ENCODE peak calls at places on chromosomes 7 and 10, in six cellular contexts. One of them, this sample, is unnamed.

GRCh38 chr7:26657139-26657753 is 207.1 kb downstream of the SKAP2 start:
- DNase-seq in stimulated activated CD4-positive, alpha-beta T cell treated with anti-CD3 and anti-CD28 coated beads, Interleukin-1b, Interleukin-23, amount 100 ng/mL, for 24 hours: no peak
- DNase-seq in activated naive CD4-positive, alpha-beta T cell: no peak
- DNase-seq in glutamatergic neuron: peak; percentile 30
- DNase-seq in NAMALWA: no peak
- DNase-seq in testis: no peak
- DNase-seq in this sample: no peak

GRCh38 chr7:12719141-12719919 is 31.9 kb downstream of the ARL4A start:
- DNase-seq in stimulated activated CD4-positive, alpha-beta T cell treated with anti-CD3 and anti-CD28 coated beads, Interleukin-1b, Interleukin-23, amount 100 ng/mL, for 24 hours: no peak
- DNase-seq in activated naive CD4-positive, alpha-beta T cell: no peak
- DNase-seq in glutamatergic neuron: no peak
- DNase-seq in NAMALWA: no peak
- DNase-seq in testis: no peak
- DNase-seq in this sample: no peak

GRCh38 chr7:9863542-9863941 is 1110.1 kb upstream of the PHF14 start:
- DNase-seq in stimulated activated CD4-positive, alpha-beta T cell treated with anti-CD3 and anti-CD28 coated beads, Interleukin-1b, Interleukin-23, amount 100 ng/mL, for 24 hours: no peak
- DNase-seq in activated naive CD4-positive, alpha-beta T cell: no peak
- DNase-seq in glutamatergic neuron: no peak
- DNase-seq in NAMALWA: no peak
- DNase-seq in testis: no peak
- DNase-seq in this sample: no peak

GRCh38 chr10:63799511-63799910 is 278.3 kb downstream of the REEP3 start:
- DNase-seq in stimulated activated CD4-positive, alpha-beta T cell treated with anti-CD3 and anti-CD28 coated beads, Interleukin-1b, Interleukin-23, amount 100 ng/mL, for 24 hours: no peak
- DNase-seq in activated naive CD4-positive, alpha-beta T cell: no peak
- DNase-seq in glutamatergic neuron: no peak
- DNase-seq in NAMALWA: no peak
- DNase-seq in testis: no peak
- DNase-seq in this sample: no peak

GRCh38 chr7:24701232-24701898 is 55.9 kb downstream of the GSDME start:
- DNase-seq in stimulated activated CD4-positive, alpha-beta T cell treated with anti-CD3 and anti-CD28 coated beads, Interleukin-1b, Interleukin-23, amount 100 ng/mL, for 24 hours: no peak
- DNase-seq in activated naive CD4-positive, alpha-beta T cell: no peak
- DNase-seq in glutamatergic neuron: no peak
- DNase-seq in NAMALWA: no peak
- DNase-seq in testis: no peak
- DNase-seq in this sample: no peak

GRCh38 chr10:10985361-10985760 is 32.3 kb upstream of the CELF2 start:
- DNase-seq in stimulated activated CD4-positive, alpha-beta T cell treated with anti-CD3 and anti-CD28 coated beads, Interleukin-1b, Interleukin-23, amount 100 ng/mL, for 24 hours: no peak
- DNase-seq in activated naive CD4-positive, alpha-beta T cell: no peak
- DNase-seq in glutamatergic neuron: no peak
- DNase-seq in NAMALWA: no peak
- DNase-seq in testis: no peak
- DNase-seq in this sample: no peak

GRCh38 chr10:110141747-110142625 is 65.4 kb upstream of the MXI1 start:
- DNase-seq in stimulated activated CD4-positive, alpha-beta T cell treated with anti-CD3 and anti-CD28 coated beads, Interleukin-1b, Interleukin-23, amount 100 ng/mL, for 24 hours: no peak
- DNase-seq in activated naive CD4-positive, alpha-beta T cell: no peak
- DNase-seq in glutamatergic neuron: no peak
- DNase-seq in NAMALWA: no peak
- DNase-seq in testis: peak; percentile 42
- DNase-seq in this sample: peak; percentile 66

GRCh38 chr10:61439058-61439607 is 14.0 kb downstream of the TMEM26 start:
- DNase-seq in stimulated activated CD4-positive, alpha-beta T cell treated with anti-CD3 and anti-CD28 coated beads, Interleukin-1b, Interleukin-23, amount 100 ng/mL, for 24 hours: no peak
- DNase-seq in activated naive CD4-positive, alpha-beta T cell: no peak
- DNase-seq in glutamatergic neuron: no peak
- DNase-seq in NAMALWA: no peak
- DNase-seq in testis: no peak
- DNase-seq in this sample: no peak

GRCh38 chr7:7944619-7945282 is 23.8 kb upstream of the GLCCI1 start:
- DNase-seq in stimulated activated CD4-positive, alpha-beta T cell treated with anti-CD3 and anti-CD28 coated beads, Interleukin-1b, Interleukin-23, amount 100 ng/mL, for 24 hours: peak; percentile 7
- DNase-seq in activated naive CD4-positive, alpha-beta T cell: no peak
- DNase-seq in glutamatergic neuron: peak; percentile 37
- DNase-seq in NAMALWA: peak; percentile 92
- DNase-seq in testis: no peak
- DNase-seq in this sample: peak; percentile 69

GRCh38 chr10:100100651-100101525 is 19.2 kb upstream of the CPN1 start:
- DNase-seq in stimulated activated CD4-positive, alpha-beta T cell treated with anti-CD3 and anti-CD28 coated beads, Interleukin-1b, Interleukin-23, amount 100 ng/mL, for 24 hours: no peak
- DNase-seq in activated naive CD4-positive, alpha-beta T cell: no peak
- DNase-seq in glutamatergic neuron: no peak
- DNase-seq in NAMALWA: peak; percentile 16
- DNase-seq in testis: no peak
- DNase-seq in this sample: no peak

GRCh38 chr7:105013818-105014724 is at the start of gene KMT2E:
- DNase-seq in stimulated activated CD4-positive, alpha-beta T cell treated with anti-CD3 and anti-CD28 coated beads, Interleukin-1b, Interleukin-23, amount 100 ng/mL, for 24 hours: peak; percentile 84
- DNase-seq in activated naive CD4-positive, alpha-beta T cell: peak; percentile 95
- DNase-seq in glutamatergic neuron: peak; percentile 95
- DNase-seq in NAMALWA: peak; percentile 93
- DNase-seq in testis: peak; percentile 91
- DNase-seq in this sample: peak; percentile 91

GRCh38 chr10:127314797-127315196 is 118.4 kb upstream of the INSYN2A start:
- DNase-seq in stimulated activated CD4-positive, alpha-beta T cell treated with anti-CD3 and anti-CD28 coated beads, Interleukin-1b, Interleukin-23, amount 100 ng/mL, for 24 hours: no peak
- DNase-seq in activated naive CD4-positive, alpha-beta T cell: no peak
- DNase-seq in glutamatergic neuron: no peak
- DNase-seq in NAMALWA: no peak
- DNase-seq in testis: no peak
- DNase-seq in this sample: no peak

GRCh38 chr10:37067576-37067975 is 57.8 kb upstream of the ANKRD30A start:
- DNase-seq in stimulated activated CD4-positive, alpha-beta T cell treated with anti-CD3 and anti-CD28 coated beads, Interleukin-1b, Interleukin-23, amount 100 ng/mL, for 24 hours: no peak
- DNase-seq in activated naive CD4-positive, alpha-beta T cell: no peak
- DNase-seq in glutamatergic neuron: no peak
- DNase-seq in NAMALWA: no peak
- DNase-seq in testis: no peak
- DNase-seq in this sample: no peak

GRCh38 chr10:84987039-84987438 is 658.6 kb downstream of the CCSER2 start:
- DNase-seq in stimulated activated CD4-positive, alpha-beta T cell treated with anti-CD3 and anti-CD28 coated beads, Interleukin-1b, Interleukin-23, amount 100 ng/mL, for 24 hours: no peak
- DNase-seq in activated naive CD4-positive, alpha-beta T cell: no peak
- DNase-seq in glutamatergic neuron: no peak
- DNase-seq in NAMALWA: no peak
- DNase-seq in testis: no peak
- DNase-seq in this sample: no peak

GRCh38 chr10:22801759-22802158 is 87.4 kb upstream of the PIP4K2A start:
- DNase-seq in stimulated activated CD4-positive, alpha-beta T cell treated with anti-CD3 and anti-CD28 coated beads, Interleukin-1b, Interleukin-23, amount 100 ng/mL, for 24 hours: no peak
- DNase-seq in activated naive CD4-positive, alpha-beta T cell: no peak
- DNase-seq in glutamatergic neuron: no peak
- DNase-seq in NAMALWA: no peak
- DNase-seq in testis: no peak
- DNase-seq in this sample: no peak

GRCh38 chr7:90982228-90982627 is 282.0 kb upstream of the FZD1 start:
- DNase-seq in stimulated activated CD4-positive, alpha-beta T cell treated with anti-CD3 and anti-CD28 coated beads, Interleukin-1b, Interleukin-23, amount 100 ng/mL, for 24 hours: no peak
- DNase-seq in activated naive CD4-positive, alpha-beta T cell: no peak
- DNase-seq in glutamatergic neuron: no peak
- DNase-seq in NAMALWA: no peak
- DNase-seq in testis: no peak
- DNase-seq in this sample: no peak

GRCh38 chr10:93995182-93995581 is 1.5 kb downstream of the PLCE1 start:
- DNase-seq in stimulated activated CD4-positive, alpha-beta T cell treated with anti-CD3 and anti-CD28 coated beads, Interleukin-1b, Interleukin-23, amount 100 ng/mL, for 24 hours: no peak
- DNase-seq in activated naive CD4-positive, alpha-beta T cell: no peak
- DNase-seq in glutamatergic neuron: no peak
- DNase-seq in NAMALWA: no peak
- DNase-seq in testis: no peak
- DNase-seq in this sample: no peak

GRCh38 chr7:92276486-92276885 is 30.7 kb downstream of the ANKIB1 start:
- DNase-seq in stimulated activated CD4-positive, alpha-beta T cell treated with anti-CD3 and anti-CD28 coated beads, Interleukin-1b, Interleukin-23, amount 100 ng/mL, for 24 hours: no peak
- DNase-seq in activated naive CD4-positive, alpha-beta T cell: no peak
- DNase-seq in glutamatergic neuron: no peak
- DNase-seq in NAMALWA: peak; percentile 57
- DNase-seq in testis: no peak
- DNase-seq in this sample: no peak

GRCh38 chr7:94183289-94183749 is 179.2 kb upstream of the BET1 start:
- DNase-seq in stimulated activated CD4-positive, alpha-beta T cell treated with anti-CD3 and anti-CD28 coated beads, Interleukin-1b, Interleukin-23, amount 100 ng/mL, for 24 hours: no peak
- DNase-seq in activated naive CD4-positive, alpha-beta T cell: no peak
- DNase-seq in glutamatergic neuron: no peak
- DNase-seq in NAMALWA: no peak
- DNase-seq in testis: no peak
- DNase-seq in this sample: no peak

GRCh38 chr10:26479766-26480492 is 41.8 kb downstream of the APBB1IP start:
- DNase-seq in stimulated activated CD4-positive, alpha-beta T cell treated with anti-CD3 and anti-CD28 coated beads, Interleukin-1b, Interleukin-23, amount 100 ng/mL, for 24 hours: no peak
- DNase-seq in activated naive CD4-positive, alpha-beta T cell: no peak
- DNase-seq in glutamatergic neuron: no peak
- DNase-seq in NAMALWA: peak; percentile 70
- DNase-seq in testis: no peak
- DNase-seq in this sample: no peak

GRCh38 chr7:756928-757560 is 30.0 kb upstream of the PRKAR1B start:
- DNase-seq in stimulated activated CD4-positive, alpha-beta T cell treated with anti-CD3 and anti-CD28 coated beads, Interleukin-1b, Interleukin-23, amount 100 ng/mL, for 24 hours: no peak
- DNase-seq in activated naive CD4-positive, alpha-beta T cell: no peak
- DNase-seq in glutamatergic neuron: no peak
- DNase-seq in NAMALWA: no peak
- DNase-seq in testis: no peak
- DNase-seq in this sample: no peak

GRCh38 chr10:91312031-91312733 is 91.7 kb downstream of the PCGF5 start:
- DNase-seq in stimulated activated CD4-positive, alpha-beta T cell treated with anti-CD3 and anti-CD28 coated beads, Interleukin-1b, Interleukin-23, amount 100 ng/mL, for 24 hours: no peak
- DNase-seq in activated naive CD4-positive, alpha-beta T cell: no peak
- DNase-seq in glutamatergic neuron: no peak
- DNase-seq in NAMALWA: no peak
- DNase-seq in testis: no peak
- DNase-seq in this sample: no peak

GRCh38 chr10:89307213-89307612 is 5.4 kb downstream of the IFIT2 start:
- DNase-seq in stimulated activated CD4-positive, alpha-beta T cell treated with anti-CD3 and anti-CD28 coated beads, Interleukin-1b, Interleukin-23, amount 100 ng/mL, for 24 hours: no peak
- DNase-seq in activated naive CD4-positive, alpha-beta T cell: no peak
- DNase-seq in glutamatergic neuron: no peak
- DNase-seq in NAMALWA: no peak
- DNase-seq in testis: no peak
- DNase-seq in this sample: no peak

GRCh38 chr7:50939026-50939425 is 156.3 kb upstream of the GRB10 start:
- DNase-seq in stimulated activated CD4-positive, alpha-beta T cell treated with anti-CD3 and anti-CD28 coated beads, Interleukin-1b, Interleukin-23, amount 100 ng/mL, for 24 hours: no peak
- DNase-seq in activated naive CD4-positive, alpha-beta T cell: no peak
- DNase-seq in glutamatergic neuron: no peak
- DNase-seq in NAMALWA: no peak
- DNase-seq in testis: no peak
- DNase-seq in this sample: no peak

GRCh38 chr10:36766921-36767320 is 358.5 kb upstream of the ANKRD30A start:
- DNase-seq in stimulated activated CD4-positive, alpha-beta T cell treated with anti-CD3 and anti-CD28 coated beads, Interleukin-1b, Interleukin-23, amount 100 ng/mL, for 24 hours: no peak
- DNase-seq in activated naive CD4-positive, alpha-beta T cell: no peak
- DNase-seq in glutamatergic neuron: no peak
- DNase-seq in NAMALWA: no peak
- DNase-seq in testis: no peak
- DNase-seq in this sample: no peak

GRCh38 chr10:71132321-71132810 is 80.0 kb upstream of the UNC5B start:
- DNase-seq in stimulated activated CD4-positive, alpha-beta T cell treated with anti-CD3 and anti-CD28 coated beads, Interleukin-1b, Interleukin-23, amount 100 ng/mL, for 24 hours: no peak
- DNase-seq in activated naive CD4-positive, alpha-beta T cell: no peak
- DNase-seq in glutamatergic neuron: no peak
- DNase-seq in NAMALWA: no peak
- DNase-seq in testis: no peak
- DNase-seq in this sample: no peak

GRCh38 chr7:52168085-52168484 is 851.5 kb upstream of the COBL start:
- DNase-seq in stimulated activated CD4-positive, alpha-beta T cell treated with anti-CD3 and anti-CD28 coated beads, Interleukin-1b, Interleukin-23, amount 100 ng/mL, for 24 hours: no peak
- DNase-seq in activated naive CD4-positive, alpha-beta T cell: no peak
- DNase-seq in glutamatergic neuron: peak; percentile 31
- DNase-seq in NAMALWA: peak; percentile 43
- DNase-seq in testis: no peak
- DNase-seq in this sample: no peak

GRCh38 chr10:17652585-17652984 is 8.6 kb downstream of the STAM start:
- DNase-seq in stimulated activated CD4-positive, alpha-beta T cell treated with anti-CD3 and anti-CD28 coated beads, Interleukin-1b, Interleukin-23, amount 100 ng/mL, for 24 hours: no peak
- DNase-seq in activated naive CD4-positive, alpha-beta T cell: no peak
- DNase-seq in glutamatergic neuron: no peak
- DNase-seq in NAMALWA: no peak
- DNase-seq in testis: no peak
- DNase-seq in this sample: no peak

GRCh38 chr7:143492043-143492471 is 14.4 kb downstream of the TAS2R41 start:
- DNase-seq in stimulated activated CD4-positive, alpha-beta T cell treated with anti-CD3 and anti-CD28 coated beads, Interleukin-1b, Interleukin-23, amount 100 ng/mL, for 24 hours: no peak
- DNase-seq in activated naive CD4-positive, alpha-beta T cell: no peak
- DNase-seq in glutamatergic neuron: no peak
- DNase-seq in NAMALWA: no peak
- DNase-seq in testis: no peak
- DNase-seq in this sample: no peak

GRCh38 chr10:23777153-23777552 is 338.3 kb downstream of the OTUD1 start:
- DNase-seq in stimulated activated CD4-positive, alpha-beta T cell treated with anti-CD3 and anti-CD28 coated beads, Interleukin-1b, Interleukin-23, amount 100 ng/mL, for 24 hours: no peak
- DNase-seq in activated naive CD4-positive, alpha-beta T cell: no peak
- DNase-seq in glutamatergic neuron: no peak
- DNase-seq in NAMALWA: no peak
- DNase-seq in testis: no peak
- DNase-seq in this sample: no peak

GRCh38 chr10:93383562-93383981 is 98.6 kb downstream of the MYOF start:
- DNase-seq in stimulated activated CD4-positive, alpha-beta T cell treated with anti-CD3 and anti-CD28 coated beads, Interleukin-1b, Interleukin-23, amount 100 ng/mL, for 24 hours: no peak
- DNase-seq in activated naive CD4-positive, alpha-beta T cell: no peak
- DNase-seq in glutamatergic neuron: no peak
- DNase-seq in NAMALWA: no peak
- DNase-seq in testis: no peak
- DNase-seq in this sample: no peak

GRCh38 chr10:14384096-14384730 is 53.5 kb upstream of the FRMD4A start:
- DNase-seq in stimulated activated CD4-positive, alpha-beta T cell treated with anti-CD3 and anti-CD28 coated beads, Interleukin-1b, Interleukin-23, amount 100 ng/mL, for 24 hours: no peak
- DNase-seq in activated naive CD4-positive, alpha-beta T cell: no peak
- DNase-seq in glutamatergic neuron: no peak
- DNase-seq in NAMALWA: no peak
- DNase-seq in testis: no peak
- DNase-seq in this sample: no peak

GRCh38 chr7:88243345-88243909 is 23.6 kb upstream of the SRI start:
- DNase-seq in stimulated activated CD4-positive, alpha-beta T cell treated with anti-CD3 and anti-CD28 coated beads, Interleukin-1b, Interleukin-23, amount 100 ng/mL, for 24 hours: no peak
- DNase-seq in activated naive CD4-positive, alpha-beta T cell: no peak
- DNase-seq in glutamatergic neuron: no peak
- DNase-seq in NAMALWA: peak; percentile 73
- DNase-seq in testis: peak; percentile 68
- DNase-seq in this sample: no peak

GRCh38 chr7:37310322-37311080 is 138.2 kb downstream of the ELMO1 start:
- DNase-seq in stimulated activated CD4-positive, alpha-beta T cell treated with anti-CD3 and anti-CD28 coated beads, Interleukin-1b, Interleukin-23, amount 100 ng/mL, for 24 hours: no peak
- DNase-seq in activated naive CD4-positive, alpha-beta T cell: no peak
- DNase-seq in glutamatergic neuron: no peak
- DNase-seq in NAMALWA: no peak
- DNase-seq in testis: no peak
- DNase-seq in this sample: no peak

GRCh38 chr7:142753366-142753765 is 4.1 kb downstream of the PRSS1 start:
- DNase-seq in stimulated activated CD4-positive, alpha-beta T cell treated with anti-CD3 and anti-CD28 coated beads, Interleukin-1b, Interleukin-23, amount 100 ng/mL, for 24 hours: no peak
- DNase-seq in activated naive CD4-positive, alpha-beta T cell: no peak
- DNase-seq in glutamatergic neuron: no peak
- DNase-seq in NAMALWA: no peak
- DNase-seq in testis: no peak
- DNase-seq in this sample: no peak

GRCh38 chr7:17716816-17717215 is 223.5 kb downstream of the SNX13 start:
- DNase-seq in stimulated activated CD4-positive, alpha-beta T cell treated with anti-CD3 and anti-CD28 coated beads, Interleukin-1b, Interleukin-23, amount 100 ng/mL, for 24 hours: no peak
- DNase-seq in activated naive CD4-positive, alpha-beta T cell: no peak
- DNase-seq in glutamatergic neuron: no peak
- DNase-seq in NAMALWA: no peak
- DNase-seq in testis: no peak
- DNase-seq in this sample: no peak

GRCh38 chr7:45119550-45119949 is 8.1 kb upstream of the TBRG4 start:
- DNase-seq in stimulated activated CD4-positive, alpha-beta T cell treated with anti-CD3 and anti-CD28 coated beads, Interleukin-1b, Interleukin-23, amount 100 ng/mL, for 24 hours: no peak
- DNase-seq in activated naive CD4-positive, alpha-beta T cell: no peak
- DNase-seq in glutamatergic neuron: no peak
- DNase-seq in NAMALWA: no peak
- DNase-seq in testis: no peak
- DNase-seq in this sample: no peak